ENCODE peak calls at places on chromosome 6, in four cellular contexts. One of them, this sample, is unnamed.

GRCh38 chr6:28838289-28838633 is 85.5 kb downstream of the TRIM27 start:
- DNase-seq in SW480: peak
- DNase-seq in Kasumi-1: peak
- DNase-seq in cardiac muscle cell: peak
- DNase-seq in this sample: peak

GRCh38 chr6:17334265-17334664 is 53.1 kb downstream of the RBM24 start:
- DNase-seq in SW480: no peak
- DNase-seq in Kasumi-1: no peak
- DNase-seq in cardiac muscle cell: peak
- DNase-seq in this sample: no peak

GRCh38 chr6:56914791-56915658 is 39.9 kb upstream of the BEND6 start:
- DNase-seq in SW480: no peak
- DNase-seq in Kasumi-1: peak
- DNase-seq in cardiac muscle cell: no peak
- DNase-seq in this sample: peak

GRCh38 chr6:40997256-40997957 is 41.6 kb downstream of the UNC5CL start:
- DNase-seq in SW480: peak
- DNase-seq in Kasumi-1: no peak
- DNase-seq in cardiac muscle cell: peak
- DNase-seq in this sample: no peak

GRCh38 chr6:44508646-44509045 is 121.1 kb downstream of the CDC5L start:
- DNase-seq in SW480: no peak
- DNase-seq in Kasumi-1: no peak
- DNase-seq in cardiac muscle cell: no peak
- DNase-seq in this sample: no peak

GRCh38 chr6:108675226-108676160 is 114.8 kb downstream of the FOXO3 start:
- DNase-seq in SW480: no peak
- DNase-seq in Kasumi-1: no peak
- DNase-seq in cardiac muscle cell: no peak
- DNase-seq in this sample: no peak

GRCh38 chr6:16676978-16677377 is 84.3 kb downstream of the ATXN1 start:
- DNase-seq in SW480: peak
- DNase-seq in Kasumi-1: no peak
- DNase-seq in cardiac muscle cell: peak
- DNase-seq in this sample: no peak

GRCh38 chr6:73085362-73085975 is 139.8 kb downstream of the KHDC1L start:
- DNase-seq in SW480: no peak
- DNase-seq in Kasumi-1: no peak
- DNase-seq in cardiac muscle cell: peak
- DNase-seq in this sample: no peak

GRCh38 chr6:167445568-167445967 is 120.7 kb downstream of the TTLL2 start:
- DNase-seq in SW480: no peak
- DNase-seq in Kasumi-1: no peak
- DNase-seq in cardiac muscle cell: no peak
- DNase-seq in this sample: no peak

GRCh38 chr6:38068854-38069253 is 249.3 kb downstream of the ZFAND3 start:
- DNase-seq in SW480: no peak
- DNase-seq in Kasumi-1: no peak
- DNase-seq in cardiac muscle cell: peak
- DNase-seq in this sample: peak

GRCh38 chr6:16737389-16737788 is 23.9 kb downstream of the ATXN1 start:
- DNase-seq in SW480: no peak
- DNase-seq in Kasumi-1: no peak
- DNase-seq in cardiac muscle cell: peak
- DNase-seq in this sample: no peak

GRCh38 chr6:33271098-33271607 is 523 bp downstream of the VPS52 start:
- DNase-seq in SW480: no peak
- DNase-seq in Kasumi-1: peak
- DNase-seq in cardiac muscle cell: no peak
- DNase-seq in this sample: no peak

GRCh38 chr6:156852858-156853216 is 75.7 kb downstream of the ARID1B start:
- DNase-seq in SW480: no peak
- DNase-seq in Kasumi-1: no peak
- DNase-seq in cardiac muscle cell: no peak
- DNase-seq in this sample: peak

GRCh38 chr6:79079425-79080130 is 1.5 kb upstream of the PHIP start:
- DNase-seq in SW480: peak
- DNase-seq in Kasumi-1: peak
- DNase-seq in cardiac muscle cell: peak
- DNase-seq in this sample: no peak

GRCh38 chr6:118537579-118537978 is 10.5 kb upstream of the PLN start:
- DNase-seq in SW480: no peak
- DNase-seq in Kasumi-1: no peak
- DNase-seq in cardiac muscle cell: peak
- DNase-seq in this sample: no peak

GRCh38 chr6:161215193-161215592 is 58.7 kb downstream of the AGPAT4 start:
- DNase-seq in SW480: no peak
- DNase-seq in Kasumi-1: no peak
- DNase-seq in cardiac muscle cell: peak
- DNase-seq in this sample: no peak

GRCh38 chr6:170286246-170286933 is 4.5 kb downstream of the DLL1 start:
- DNase-seq in SW480: no peak
- DNase-seq in Kasumi-1: no peak
- DNase-seq in cardiac muscle cell: peak
- DNase-seq in this sample: peak

GRCh38 chr6:73308712-73309533 is 45.2 kb downstream of the DPPA5 start:
- DNase-seq in SW480: no peak
- DNase-seq in Kasumi-1: peak
- DNase-seq in cardiac muscle cell: peak
- DNase-seq in this sample: no peak

GRCh38 chr6:34466242-34467185 is 638 bp downstream of the PACSIN1 start:
- DNase-seq in SW480: no peak
- DNase-seq in Kasumi-1: no peak
- DNase-seq in cardiac muscle cell: no peak
- DNase-seq in this sample: no peak

This sample was measured in NCI-H524.